ENCODE peak calls at places on chromosomes 16 and 17, in seven cellular contexts. I is neuronal stem cell; K is small intestine; O is A172; M is stimulated activated CD4-positive, alpha-beta T cell treated with anti-CD3 and anti-CD28 coated beads, Interleukin-1b, Interleukin-23, amount 100 ng/mL, for 24 hours; P is mucosa of descending colon; L is NCI-H1417. V is an unnamed sample.

GRCh38 chr17:19787733-19788357 is 39.7 kb upstream of the ALDH3A1 start:
- DNase-seq in O (no peak), P (no peak), M (no peak), K (peak; percentile 25), I (no peak), L (no peak), V (no peak)

GRCh38 chr17:45043813-45044540 is 7.5 kb downstream of the DCAKD start:
- DNase-seq in P (no peak), M (no peak), O (no peak), K (no peak), L (no peak), I (no peak), V (no peak)

GRCh38 chr17:44916781-44917241 is 1.5 kb upstream of the GFAP start:
- DNase-seq in I (no peak), M (no peak), O (peak; percentile 83), P (no peak), L (no peak), K (no peak), V (no peak)

GRCh38 chr16:28607116-28607623 is 2.7 kb downstream of the SULT1A1 start:
- DNase-seq in P (no peak), K (no peak), L (no peak), M (no peak), I (no peak), O (no peak), V (no peak)

GRCh38 chr17:8608001-8608400 is 22.5 kb downstream of the MYH10 start:
- DNase-seq in I (no peak), K (no peak), O (no peak), M (no peak), L (no peak), P (no peak), V (no peak)

GRCh38 chr17:76497979-76498885 is 3.0 kb downstream of the RHBDF2 start:
- DNase-seq in L (peak; percentile 68), K (peak; percentile 60), I (no peak), M (no peak), O (peak; percentile 87), P (peak; percentile 82), V (peak; percentile 94)

GRCh38 chr16:50210266-50211038 is 55.9 kb upstream of the ADCY7 start:
- DNase-seq in P (peak; percentile 69), L (peak; percentile 47), O (peak; percentile 83), M (no peak), I (peak; percentile 58), K (peak; percentile 77), V (peak; percentile 77)

GRCh38 chr16:49542391-49542891 is 168.8 kb downstream of the C16orf78 start:
- DNase-seq in O (peak; percentile 6), M (no peak), K (no peak), P (no peak), L (peak; percentile 30), I (no peak), V (no peak)

GRCh38 chr16:12501727-12502457 is 301.8 kb downstream of the CPPED1 start:
- DNase-seq in M (no peak), K (peak; percentile 71), L (no peak), O (no peak), I (no peak), P (no peak), V (peak; percentile 23)

GRCh38 chr16:4358831-4359561 is 7.9 kb upstream of the PAM16 start:
- DNase-seq in I (peak; percentile 72), P (peak; percentile 71), L (no peak), O (no peak), M (peak; percentile 42), K (peak; percentile 38), V (peak; percentile 53)

GRCh38 chr16:50093607-50094570 is 28.1 kb downstream of the HEATR3 start:
- DNase-seq in I (no peak), L (no peak), K (peak; percentile 4), P (no peak), O (no peak), M (no peak), V (no peak)

GRCh38 chr16:85763616-85764015 is 12.7 kb upstream of the C16orf74 start:
- DNase-seq in M (no peak), K (no peak), O (no peak), L (no peak), P (no peak), I (no peak), V (no peak)

GRCh38 chr17:39271546-39271945 is 45.8 kb upstream of the STAC2 start:
- DNase-seq in L (no peak), O (no peak), K (no peak), I (no peak), M (no peak), P (no peak), V (no peak)

GRCh38 chr17:50072130-50072529 is 16.2 kb downstream of the ITGA3 start:
- DNase-seq in P (no peak), I (no peak), K (no peak), M (no peak), L (no peak), O (peak; percentile 51), V (no peak)

GRCh38 chr17:34874496-34874895 is 86.8 kb downstream of the CCT6B start:
- DNase-seq in M (no peak), O (no peak), I (no peak), L (no peak), P (no peak), K (no peak), V (no peak)

GRCh38 chr16:77579283-77579985 is 142.9 kb upstream of the NUDT7 start:
- DNase-seq in I (no peak), P (no peak), K (no peak), L (no peak), O (no peak), M (no peak), V (peak; percentile 56)

GRCh38 chr16:87681990-87682570 is 79.8 kb downstream of the JPH3 start:
- DNase-seq in P (no peak), I (no peak), K (no peak), O (peak; percentile 69), L (no peak), M (no peak), V (peak; percentile 30)

GRCh38 chr16:28259091-28259780 is 33.1 kb upstream of the SBK1 start:
- DNase-seq in I (no peak), P (no peak), M (no peak), K (no peak), O (no peak), L (no peak), V (no peak)

GRCh38 chr17:73850426-73850825 is 206.2 kb upstream of the SDK2 start:
- DNase-seq in P (no peak), M (no peak), L (no peak), I (no peak), O (peak; percentile 33), K (no peak), V (no peak)

GRCh38 chr16:19520861-19521331 is 1.0 kb downstream of the GDE1 start:
- DNase-seq in K (peak; percentile 81), L (no peak), I (no peak), P (peak; percentile 76), O (peak; percentile 87), M (no peak), V (peak; percentile 32)

GRCh38 chr16:4327782-4328579 is 12.1 kb downstream of the GLIS2 start:
- DNase-seq in O (peak; percentile 31), K (peak; percentile 59), I (peak; percentile 75), M (no peak), P (no peak), L (peak; percentile 58), V (peak; percentile 75)

GRCh38 chr16:66278111-66278531 is 88.4 kb upstream of the CDH5 start:
- DNase-seq in O (no peak), I (no peak), P (no peak), M (no peak), K (peak; percentile 35), L (no peak), V (peak; percentile 26)

GRCh38 chr17:59423137-59423703 is 91.8 kb downstream of the YPEL2 start:
- DNase-seq in K (peak; percentile 64), I (no peak), O (peak; percentile 64), P (no peak), M (no peak), L (no peak), V (no peak)

GRCh38 chr17:33661975-33662374 is 368.9 kb upstream of the ASIC2 start:
- DNase-seq in L (no peak), O (no peak), P (no peak), I (no peak), M (no peak), K (no peak), V (no peak)